ENCODE peak calls at places on chromosome 1, in six cellular contexts. Z, Y, D, P, V and X are unnamed samples.

GRCh38 chr1:5998906-5999301 is 6.7 kb upstream of the NPHP4 start:
- DNase-seq in Z (no peak), Y (no peak), D (no peak), P (no peak), V (no peak), X (no peak)

GRCh38 chr1:11729155-11729497 is 6.8 kb upstream of the AGTRAP start:
- DNase-seq in Z (no peak), Y (no peak), D (no peak), P (no peak), V (no peak), X (no peak)

GRCh38 chr1:53071167-53071865 is 9.3 kb downstream of the PODN start:
- DNase-seq in Z (no peak), Y (no peak), D (no peak), P (no peak), V (no peak), X (no peak)

GRCh38 chr1:191155178-191155577 is 677.5 kb upstream of the BRINP3 start:
- DNase-seq in Z (no peak), Y (no peak), D (no peak), P (no peak), V (no peak), X (no peak)

GRCh38 chr1:156682166-156682890 is 5.1 kb upstream of the NES start:
- DNase-seq in Z (peak), Y (no peak), D (peak), P (no peak), V (no peak), X (no peak)

GRCh38 chr1:185207980-185208602 is 51.1 kb downstream of the SWT1 start:
- DNase-seq in Z (no peak), Y (no peak), D (no peak), P (peak), V (no peak), X (no peak)

GRCh38 chr1:7331926-7332535 is 439.1 kb upstream of the VAMP3 start:
- DNase-seq in Z (no peak), Y (no peak), D (peak), P (no peak), V (no peak), X (no peak)

GRCh38 chr1:205442051-205442721 is 13.7 kb downstream of the BLACAT1 start:
- DNase-seq in Z (no peak), Y (no peak), D (no peak), P (no peak), V (no peak), X (no peak)

GRCh38 chr1:28326980-28327379 is 1.9 kb upstream of the MED18 start:
- DNase-seq in Z (no peak), Y (no peak), D (no peak), P (peak), V (no peak), X (no peak)
- H2BK15ac ChIP-seq in Z (no peak), Y (no peak), D (no peak), P (no peak), V (no peak), X (no peak)

DNA sequence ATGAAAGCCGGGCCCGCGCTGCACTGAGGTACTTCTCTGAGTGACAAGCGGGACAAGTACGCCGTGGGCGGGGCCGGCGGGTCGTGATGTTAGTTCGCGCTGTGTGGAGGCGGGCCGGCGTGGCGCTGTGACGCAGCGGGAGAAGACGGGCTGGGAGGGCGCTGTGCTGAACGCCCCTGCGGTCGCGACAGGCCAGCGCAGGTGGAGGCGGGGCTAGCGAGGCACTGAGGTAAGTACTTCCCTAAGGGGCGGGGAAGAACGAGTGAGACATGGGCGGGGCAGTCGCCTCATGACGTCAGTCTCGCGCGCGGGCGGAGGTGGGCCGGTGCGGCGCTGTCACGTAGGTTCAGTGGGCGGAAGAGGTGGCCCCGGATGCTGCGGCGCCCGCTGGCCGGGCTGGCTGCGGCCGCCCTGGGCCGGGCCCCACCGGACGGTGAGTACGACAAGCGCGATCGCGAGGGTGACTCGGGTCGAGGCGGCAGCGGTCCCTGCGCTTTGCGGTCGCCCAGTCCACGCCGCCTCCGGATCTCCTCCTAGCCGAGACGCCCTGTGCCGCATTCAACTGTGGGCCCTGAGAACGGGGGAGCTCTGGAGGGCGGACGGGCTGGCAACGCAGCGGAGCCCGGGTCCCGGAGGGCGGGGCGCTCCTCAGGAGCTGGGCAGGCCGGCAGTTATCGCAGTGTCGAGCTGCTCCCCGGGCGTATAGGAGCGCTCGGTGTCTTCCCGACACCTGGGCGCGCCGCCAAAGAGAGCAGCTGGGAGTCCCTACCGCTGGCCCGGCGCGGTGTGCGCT is at the start of gene GUK1:
- DNase-seq in Z (peak), Y (peak), D (peak), P (peak), V (peak), X (peak)
- H2BK5ac ChIP-seq in Z (no peak), Y (peak), D (no peak), P (peak), V (peak), X (peak)

GRCh38 chr1:3128431-3129132 is 59.6 kb downstream of the PRDM16 start:
- DNase-seq in Z (no peak), Y (no peak), D (no peak), P (no peak), V (no peak), X (no peak)
- H3K27ac ChIP-seq in Z (no peak), Y (no peak), D (no peak), P (no peak), V (no peak), X (no peak)

GRCh38 chr1:199173356-199173755 is 534.5 kb downstream of the PTPRC start:
- DNase-seq in Z (no peak), Y (peak), D (no peak), P (peak), V (no peak), X (no peak)
- H2BK15ac ChIP-seq in Z (no peak), Y (no peak), D (no peak), P (no peak), V (no peak), X (no peak)

GRCh38 chr1:82160903-82161302 is 360.2 kb downstream of the ADGRL2 start:
- DNase-seq in Z (no peak), Y (peak), D (no peak), P (no peak), V (no peak), X (no peak)
- H2BK5ac ChIP-seq in Z (no peak), Y (no peak), D (no peak), P (no peak), V (no peak), X (no peak)

GRCh38 chr1:3711381-3711779 is 40.9 kb upstream of the CCDC27 start:
- DNase-seq in Z (no peak), Y (no peak), D (no peak), P (no peak), V (no peak), X (no peak)

GRCh38 chr1:3710251-3710650 is 42.0 kb upstream of the CCDC27 start:
- DNase-seq in Z (no peak), Y (no peak), D (no peak), P (no peak), V (no peak), X (no peak)

GRCh38 chr1:3712573-3713535 is 39.4 kb upstream of the CCDC27 start:
- DNase-seq in Z (no peak), Y (no peak), D (no peak), P (no peak), V (no peak), X (no peak)

GRCh38 chr1:3713840-3714239 is 38.4 kb upstream of the CCDC27 start:
- DNase-seq in Z (no peak), Y (no peak), D (no peak), P (no peak), V (no peak), X (no peak)

GRCh38 chr1:3711780-3712451 is 40.3 kb upstream of the CCDC27 start:
- DNase-seq in Z (no peak), Y (no peak), D (no peak), P (no peak), V (no peak), X (no peak)
- H3K27ac ChIP-seq in Z (no peak), Y (no peak), D (no peak), P (no peak), V (no peak), X (no peak)

DNA sequence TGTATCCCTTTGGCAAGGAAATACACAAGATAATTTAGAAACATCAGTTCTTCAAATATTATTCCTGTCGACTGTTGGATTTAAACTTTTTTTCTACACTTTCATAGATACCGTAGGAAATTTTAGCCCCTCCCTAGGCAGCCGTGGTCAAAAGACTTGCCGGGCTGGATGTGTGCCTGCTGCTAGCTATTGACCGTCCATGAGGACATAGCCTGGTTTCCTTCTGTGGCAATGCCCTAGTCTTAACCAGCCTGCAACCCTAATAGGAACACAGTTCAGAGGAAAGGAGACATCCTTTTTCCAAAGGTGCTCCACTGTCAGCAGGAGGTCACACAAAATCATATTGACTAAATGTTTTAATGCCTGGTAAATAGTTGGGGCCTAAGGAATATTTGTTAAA is 20.4 kb upstream of the KIAA1614 start:
- DNase-seq in Z (no peak), Y (no peak), D (no peak), P (no peak), V (no peak), X (no peak)
- H2BK15ac ChIP-seq in Z (no peak), Y (no peak), D (no peak), P (no peak), V (no peak), X (no peak)